ENCODE peak calls at places on chromosomes 6 and 20, in six cellular contexts. One of them, this sample, is unnamed.

GRCh38 chr20:46122071-46122470 is 4.0 kb downstream of the CD40 start:
- DNase-seq in activated CD4-positive, alpha-beta T cell treated with anti-CD3 and anti-CD28 coated beads, Interleukin-2, amount 50 U/mL, for 48 hours: no peak
- DNase-seq in stimulated activated naive CD8-positive, alpha-beta T cell treated with anti-CD3 and anti-CD28 coated beads, Interleukin-15, Interleukin-2, amounts not matched to agents 100 U/mL and 50 U/mL, for 24 hours: no peak
- DNase-seq in activated CD4-positive, CD25-positive, alpha-beta regulatory T cell treated with anti-CD3 and anti-CD28 coated beads, Interleukin-2, amount 50 U/mL, for 16 hours: no peak
- DNase-seq in upper lobe of right lung: no peak
- DNase-seq in endothelial cell: no peak
- DNase-seq in this sample: peak

GRCh38 chr6:65776332-65776731 is 69.3 kb upstream of the EYS start:
- DNase-seq in activated CD4-positive, alpha-beta T cell treated with anti-CD3 and anti-CD28 coated beads, Interleukin-2, amount 50 U/mL, for 48 hours: no peak
- DNase-seq in upper lobe of right lung: no peak
- DNase-seq in endothelial cell: no peak
- DNase-seq in stimulated activated naive CD8-positive, alpha-beta T cell treated with anti-CD3 and anti-CD28 coated beads, Interleukin-15, Interleukin-2, amounts not matched to agents 100 U/mL and 50 U/mL, for 24 hours: no peak
- DNase-seq in activated CD4-positive, CD25-positive, alpha-beta regulatory T cell treated with anti-CD3 and anti-CD28 coated beads, Interleukin-2, amount 50 U/mL, for 16 hours: no peak
- DNase-seq in this sample: no peak

GRCh38 chr6:92945799-92946198 is 473.6 kb downstream of the EPHA7 start:
- DNase-seq in upper lobe of right lung: no peak
- DNase-seq in activated CD4-positive, alpha-beta T cell treated with anti-CD3 and anti-CD28 coated beads, Interleukin-2, amount 50 U/mL, for 48 hours: no peak
- DNase-seq in activated CD4-positive, CD25-positive, alpha-beta regulatory T cell treated with anti-CD3 and anti-CD28 coated beads, Interleukin-2, amount 50 U/mL, for 16 hours: no peak
- DNase-seq in endothelial cell: no peak
- DNase-seq in stimulated activated naive CD8-positive, alpha-beta T cell treated with anti-CD3 and anti-CD28 coated beads, Interleukin-15, Interleukin-2, amounts not matched to agents 100 U/mL and 50 U/mL, for 24 hours: no peak
- DNase-seq in this sample: no peak

GRCh38 chr6:83006270-83006905 is 59.3 kb downstream of the UBE3D start:
- DNase-seq in activated CD4-positive, alpha-beta T cell treated with anti-CD3 and anti-CD28 coated beads, Interleukin-2, amount 50 U/mL, for 48 hours: no peak
- DNase-seq in activated CD4-positive, CD25-positive, alpha-beta regulatory T cell treated with anti-CD3 and anti-CD28 coated beads, Interleukin-2, amount 50 U/mL, for 16 hours: no peak
- DNase-seq in endothelial cell: no peak
- DNase-seq in upper lobe of right lung: no peak
- DNase-seq in stimulated activated naive CD8-positive, alpha-beta T cell treated with anti-CD3 and anti-CD28 coated beads, Interleukin-15, Interleukin-2, amounts not matched to agents 100 U/mL and 50 U/mL, for 24 hours: no peak
- DNase-seq in this sample: no peak

GRCh38 chr6:56527934-56528333 is 114.8 kb downstream of the DST start:
- DNase-seq in stimulated activated naive CD8-positive, alpha-beta T cell treated with anti-CD3 and anti-CD28 coated beads, Interleukin-15, Interleukin-2, amounts not matched to agents 100 U/mL and 50 U/mL, for 24 hours: no peak
- DNase-seq in activated CD4-positive, CD25-positive, alpha-beta regulatory T cell treated with anti-CD3 and anti-CD28 coated beads, Interleukin-2, amount 50 U/mL, for 16 hours: no peak
- DNase-seq in endothelial cell: no peak
- DNase-seq in activated CD4-positive, alpha-beta T cell treated with anti-CD3 and anti-CD28 coated beads, Interleukin-2, amount 50 U/mL, for 48 hours: no peak
- DNase-seq in upper lobe of right lung: no peak
- DNase-seq in this sample: no peak

GRCh38 chr6:99495466-99495865 is 19.8 kb downstream of the USP45 start:
- DNase-seq in upper lobe of right lung: no peak
- DNase-seq in activated CD4-positive, alpha-beta T cell treated with anti-CD3 and anti-CD28 coated beads, Interleukin-2, amount 50 U/mL, for 48 hours: no peak
- DNase-seq in stimulated activated naive CD8-positive, alpha-beta T cell treated with anti-CD3 and anti-CD28 coated beads, Interleukin-15, Interleukin-2, amounts not matched to agents 100 U/mL and 50 U/mL, for 24 hours: no peak
- DNase-seq in activated CD4-positive, CD25-positive, alpha-beta regulatory T cell treated with anti-CD3 and anti-CD28 coated beads, Interleukin-2, amount 50 U/mL, for 16 hours: no peak
- DNase-seq in endothelial cell: no peak
- DNase-seq in this sample: no peak

GRCh38 chr6:106692112-106692822 is 62.9 kb downstream of the QRSL1 start:
- DNase-seq in upper lobe of right lung: no peak
- DNase-seq in stimulated activated naive CD8-positive, alpha-beta T cell treated with anti-CD3 and anti-CD28 coated beads, Interleukin-15, Interleukin-2, amounts not matched to agents 100 U/mL and 50 U/mL, for 24 hours: no peak
- DNase-seq in activated CD4-positive, alpha-beta T cell treated with anti-CD3 and anti-CD28 coated beads, Interleukin-2, amount 50 U/mL, for 48 hours: no peak
- DNase-seq in endothelial cell: no peak
- DNase-seq in activated CD4-positive, CD25-positive, alpha-beta regulatory T cell treated with anti-CD3 and anti-CD28 coated beads, Interleukin-2, amount 50 U/mL, for 16 hours: no peak
- DNase-seq in this sample: no peak

GRCh38 chr6:158039571-158040050 is 57.9 kb downstream of the SYNJ2 start:
- DNase-seq in endothelial cell: no peak
- DNase-seq in activated CD4-positive, alpha-beta T cell treated with anti-CD3 and anti-CD28 coated beads, Interleukin-2, amount 50 U/mL, for 48 hours: no peak
- DNase-seq in activated CD4-positive, CD25-positive, alpha-beta regulatory T cell treated with anti-CD3 and anti-CD28 coated beads, Interleukin-2, amount 50 U/mL, for 16 hours: no peak
- DNase-seq in stimulated activated naive CD8-positive, alpha-beta T cell treated with anti-CD3 and anti-CD28 coated beads, Interleukin-15, Interleukin-2, amounts not matched to agents 100 U/mL and 50 U/mL, for 24 hours: no peak
- DNase-seq in upper lobe of right lung: peak
- DNase-seq in this sample: peak

GRCh38 chr6:138372711-138373463 is 4.8 kb upstream of the SMIM28 start:
- DNase-seq in activated CD4-positive, alpha-beta T cell treated with anti-CD3 and anti-CD28 coated beads, Interleukin-2, amount 50 U/mL, for 48 hours: no peak
- DNase-seq in stimulated activated naive CD8-positive, alpha-beta T cell treated with anti-CD3 and anti-CD28 coated beads, Interleukin-15, Interleukin-2, amounts not matched to agents 100 U/mL and 50 U/mL, for 24 hours: no peak
- DNase-seq in activated CD4-positive, CD25-positive, alpha-beta regulatory T cell treated with anti-CD3 and anti-CD28 coated beads, Interleukin-2, amount 50 U/mL, for 16 hours: no peak
- DNase-seq in endothelial cell: no peak
- DNase-seq in upper lobe of right lung: no peak
- DNase-seq in this sample: no peak

GRCh38 chr20:57928181-57928967 is 218.6 kb upstream of the PMEPA1 start:
- DNase-seq in stimulated activated naive CD8-positive, alpha-beta T cell treated with anti-CD3 and anti-CD28 coated beads, Interleukin-15, Interleukin-2, amounts not matched to agents 100 U/mL and 50 U/mL, for 24 hours: no peak
- DNase-seq in endothelial cell: no peak
- DNase-seq in activated CD4-positive, CD25-positive, alpha-beta regulatory T cell treated with anti-CD3 and anti-CD28 coated beads, Interleukin-2, amount 50 U/mL, for 16 hours: no peak
- DNase-seq in upper lobe of right lung: peak
- DNase-seq in activated CD4-positive, alpha-beta T cell treated with anti-CD3 and anti-CD28 coated beads, Interleukin-2, amount 50 U/mL, for 48 hours: no peak
- DNase-seq in this sample: peak

GRCh38 chr6:11965499-11965898 is 46.6 kb upstream of the HIVEP1 start:
- DNase-seq in activated CD4-positive, alpha-beta T cell treated with anti-CD3 and anti-CD28 coated beads, Interleukin-2, amount 50 U/mL, for 48 hours: no peak
- DNase-seq in upper lobe of right lung: no peak
- DNase-seq in stimulated activated naive CD8-positive, alpha-beta T cell treated with anti-CD3 and anti-CD28 coated beads, Interleukin-15, Interleukin-2, amounts not matched to agents 100 U/mL and 50 U/mL, for 24 hours: no peak
- DNase-seq in activated CD4-positive, CD25-positive, alpha-beta regulatory T cell treated with anti-CD3 and anti-CD28 coated beads, Interleukin-2, amount 50 U/mL, for 16 hours: no peak
- DNase-seq in endothelial cell: no peak
- DNase-seq in this sample: no peak

GRCh38 chr6:103783344-103783743 is 1076.4 kb downstream of the HACE1 start:
- DNase-seq in activated CD4-positive, CD25-positive, alpha-beta regulatory T cell treated with anti-CD3 and anti-CD28 coated beads, Interleukin-2, amount 50 U/mL, for 16 hours: no peak
- DNase-seq in activated CD4-positive, alpha-beta T cell treated with anti-CD3 and anti-CD28 coated beads, Interleukin-2, amount 50 U/mL, for 48 hours: no peak
- DNase-seq in stimulated activated naive CD8-positive, alpha-beta T cell treated with anti-CD3 and anti-CD28 coated beads, Interleukin-15, Interleukin-2, amounts not matched to agents 100 U/mL and 50 U/mL, for 24 hours: no peak
- DNase-seq in upper lobe of right lung: no peak
- DNase-seq in endothelial cell: no peak
- DNase-seq in this sample: no peak

GRCh38 chr20:36311854-36312723 is 6.0 kb downstream of the DLGAP4 start:
- DNase-seq in activated CD4-positive, alpha-beta T cell treated with anti-CD3 and anti-CD28 coated beads, Interleukin-2, amount 50 U/mL, for 48 hours: no peak
- DNase-seq in upper lobe of right lung: peak
- DNase-seq in activated CD4-positive, CD25-positive, alpha-beta regulatory T cell treated with anti-CD3 and anti-CD28 coated beads, Interleukin-2, amount 50 U/mL, for 16 hours: no peak
- DNase-seq in stimulated activated naive CD8-positive, alpha-beta T cell treated with anti-CD3 and anti-CD28 coated beads, Interleukin-15, Interleukin-2, amounts not matched to agents 100 U/mL and 50 U/mL, for 24 hours: no peak
- DNase-seq in endothelial cell: no peak
- DNase-seq in this sample: no peak

GRCh38 chr6:24981385-24981758 is 45.6 kb upstream of the RIPOR2 start:
- DNase-seq in stimulated activated naive CD8-positive, alpha-beta T cell treated with anti-CD3 and anti-CD28 coated beads, Interleukin-15, Interleukin-2, amounts not matched to agents 100 U/mL and 50 U/mL, for 24 hours: no peak
- DNase-seq in endothelial cell: no peak
- DNase-seq in upper lobe of right lung: no peak
- DNase-seq in activated CD4-positive, CD25-positive, alpha-beta regulatory T cell treated with anti-CD3 and anti-CD28 coated beads, Interleukin-2, amount 50 U/mL, for 16 hours: no peak
- DNase-seq in activated CD4-positive, alpha-beta T cell treated with anti-CD3 and anti-CD28 coated beads, Interleukin-2, amount 50 U/mL, for 48 hours: no peak
- DNase-seq in this sample: no peak

GRCh38 chr6:12009904-12010634 is 2.0 kb upstream of the HIVEP1 start:
- DNase-seq in upper lobe of right lung: no peak
- DNase-seq in activated CD4-positive, CD25-positive, alpha-beta regulatory T cell treated with anti-CD3 and anti-CD28 coated beads, Interleukin-2, amount 50 U/mL, for 16 hours: no peak
- DNase-seq in endothelial cell: no peak
- DNase-seq in stimulated activated naive CD8-positive, alpha-beta T cell treated with anti-CD3 and anti-CD28 coated beads, Interleukin-15, Interleukin-2, amounts not matched to agents 100 U/mL and 50 U/mL, for 24 hours: no peak
- DNase-seq in activated CD4-positive, alpha-beta T cell treated with anti-CD3 and anti-CD28 coated beads, Interleukin-2, amount 50 U/mL, for 48 hours: no peak
- DNase-seq in this sample: no peak

GRCh38 chr20:9112541-9113515 is 43.9 kb downstream of the PLCB4 start:
- DNase-seq in upper lobe of right lung: no peak
- DNase-seq in endothelial cell: no peak
- DNase-seq in activated CD4-positive, alpha-beta T cell treated with anti-CD3 and anti-CD28 coated beads, Interleukin-2, amount 50 U/mL, for 48 hours: no peak
- DNase-seq in stimulated activated naive CD8-positive, alpha-beta T cell treated with anti-CD3 and anti-CD28 coated beads, Interleukin-15, Interleukin-2, amounts not matched to agents 100 U/mL and 50 U/mL, for 24 hours: no peak
- DNase-seq in activated CD4-positive, CD25-positive, alpha-beta regulatory T cell treated with anti-CD3 and anti-CD28 coated beads, Interleukin-2, amount 50 U/mL, for 16 hours: no peak
- DNase-seq in this sample: no peak

GRCh38 chr20:59028812-59029211 is 3.3 kb downstream of the ATP5F1E start:
- DNase-seq in activated CD4-positive, alpha-beta T cell treated with anti-CD3 and anti-CD28 coated beads, Interleukin-2, amount 50 U/mL, for 48 hours: no peak
- DNase-seq in activated CD4-positive, CD25-positive, alpha-beta regulatory T cell treated with anti-CD3 and anti-CD28 coated beads, Interleukin-2, amount 50 U/mL, for 16 hours: no peak
- DNase-seq in stimulated activated naive CD8-positive, alpha-beta T cell treated with anti-CD3 and anti-CD28 coated beads, Interleukin-15, Interleukin-2, amounts not matched to agents 100 U/mL and 50 U/mL, for 24 hours: no peak
- DNase-seq in upper lobe of right lung: no peak
- DNase-seq in endothelial cell: no peak
- DNase-seq in this sample: no peak

GRCh38 chr6:149028767-149029405 is 282.1 kb downstream of the UST start:
- DNase-seq in endothelial cell: peak
- DNase-seq in activated CD4-positive, alpha-beta T cell treated with anti-CD3 and anti-CD28 coated beads, Interleukin-2, amount 50 U/mL, for 48 hours: peak
- DNase-seq in stimulated activated naive CD8-positive, alpha-beta T cell treated with anti-CD3 and anti-CD28 coated beads, Interleukin-15, Interleukin-2, amounts not matched to agents 100 U/mL and 50 U/mL, for 24 hours: peak
- DNase-seq in activated CD4-positive, CD25-positive, alpha-beta regulatory T cell treated with anti-CD3 and anti-CD28 coated beads, Interleukin-2, amount 50 U/mL, for 16 hours: peak
- DNase-seq in upper lobe of right lung: no peak
- DNase-seq in this sample: no peak

GRCh38 chr20:39019805-39020325 is 57.7 kb downstream of the DHX35 start:
- DNase-seq in endothelial cell: no peak
- DNase-seq in upper lobe of right lung: no peak
- DNase-seq in activated CD4-positive, CD25-positive, alpha-beta regulatory T cell treated with anti-CD3 and anti-CD28 coated beads, Interleukin-2, amount 50 U/mL, for 16 hours: no peak
- DNase-seq in activated CD4-positive, alpha-beta T cell treated with anti-CD3 and anti-CD28 coated beads, Interleukin-2, amount 50 U/mL, for 48 hours: peak
- DNase-seq in stimulated activated naive CD8-positive, alpha-beta T cell treated with anti-CD3 and anti-CD28 coated beads, Interleukin-15, Interleukin-2, amounts not matched to agents 100 U/mL and 50 U/mL, for 24 hours: peak
- DNase-seq in this sample: no peak

GRCh38 chr6:166781331-166781730 is 154.3 kb upstream of the RPS6KA2 start:
- DNase-seq in upper lobe of right lung: no peak
- DNase-seq in activated CD4-positive, CD25-positive, alpha-beta regulatory T cell treated with anti-CD3 and anti-CD28 coated beads, Interleukin-2, amount 50 U/mL, for 16 hours: no peak
- DNase-seq in endothelial cell: peak
- DNase-seq in stimulated activated naive CD8-positive, alpha-beta T cell treated with anti-CD3 and anti-CD28 coated beads, Interleukin-15, Interleukin-2, amounts not matched to agents 100 U/mL and 50 U/mL, for 24 hours: no peak
- DNase-seq in activated CD4-positive, alpha-beta T cell treated with anti-CD3 and anti-CD28 coated beads, Interleukin-2, amount 50 U/mL, for 48 hours: no peak
- DNase-seq in this sample: peak

GRCh38 chr20:53570446-53571276 is 23.0 kb downstream of the ZNF217 start:
- DNase-seq in upper lobe of right lung: no peak
- DNase-seq in activated CD4-positive, alpha-beta T cell treated with anti-CD3 and anti-CD28 coated beads, Interleukin-2, amount 50 U/mL, for 48 hours: no peak
- DNase-seq in endothelial cell: no peak
- DNase-seq in activated CD4-positive, CD25-positive, alpha-beta regulatory T cell treated with anti-CD3 and anti-CD28 coated beads, Interleukin-2, amount 50 U/mL, for 16 hours: no peak
- DNase-seq in stimulated activated naive CD8-positive, alpha-beta T cell treated with anti-CD3 and anti-CD28 coated beads, Interleukin-15, Interleukin-2, amounts not matched to agents 100 U/mL and 50 U/mL, for 24 hours: no peak
- DNase-seq in this sample: no peak

GRCh38 chr6:110529355-110529754 is 52.9 kb upstream of the SLC22A16 start:
- DNase-seq in activated CD4-positive, alpha-beta T cell treated with anti-CD3 and anti-CD28 coated beads, Interleukin-2, amount 50 U/mL, for 48 hours: no peak
- DNase-seq in stimulated activated naive CD8-positive, alpha-beta T cell treated with anti-CD3 and anti-CD28 coated beads, Interleukin-15, Interleukin-2, amounts not matched to agents 100 U/mL and 50 U/mL, for 24 hours: no peak
- DNase-seq in activated CD4-positive, CD25-positive, alpha-beta regulatory T cell treated with anti-CD3 and anti-CD28 coated beads, Interleukin-2, amount 50 U/mL, for 16 hours: no peak
- DNase-seq in upper lobe of right lung: no peak
- DNase-seq in endothelial cell: no peak
- DNase-seq in this sample: no peak

GRCh38 chr6:53313784-53314382 is 34.9 kb downstream of the ELOVL5 start:
- DNase-seq in activated CD4-positive, alpha-beta T cell treated with anti-CD3 and anti-CD28 coated beads, Interleukin-2, amount 50 U/mL, for 48 hours: no peak
- DNase-seq in stimulated activated naive CD8-positive, alpha-beta T cell treated with anti-CD3 and anti-CD28 coated beads, Interleukin-15, Interleukin-2, amounts not matched to agents 100 U/mL and 50 U/mL, for 24 hours: no peak
- DNase-seq in activated CD4-positive, CD25-positive, alpha-beta regulatory T cell treated with anti-CD3 and anti-CD28 coated beads, Interleukin-2, amount 50 U/mL, for 16 hours: no peak
- DNase-seq in endothelial cell: no peak
- DNase-seq in upper lobe of right lung: no peak
- DNase-seq in this sample: no peak

GRCh38 chr20:57416296-57417022 is 25.3 kb downstream of the RBM38 start:
- DNase-seq in stimulated activated naive CD8-positive, alpha-beta T cell treated with anti-CD3 and anti-CD28 coated beads, Interleukin-15, Interleukin-2, amounts not matched to agents 100 U/mL and 50 U/mL, for 24 hours: no peak
- DNase-seq in activated CD4-positive, alpha-beta T cell treated with anti-CD3 and anti-CD28 coated beads, Interleukin-2, amount 50 U/mL, for 48 hours: no peak
- DNase-seq in endothelial cell: no peak
- DNase-seq in upper lobe of right lung: no peak
- DNase-seq in activated CD4-positive, CD25-positive, alpha-beta regulatory T cell treated with anti-CD3 and anti-CD28 coated beads, Interleukin-2, amount 50 U/mL, for 16 hours: no peak
- DNase-seq in this sample: no peak

GRCh38 chr6:38146658-38147027 is 327.1 kb downstream of the ZFAND3 start:
- DNase-seq in stimulated activated naive CD8-positive, alpha-beta T cell treated with anti-CD3 and anti-CD28 coated beads, Interleukin-15, Interleukin-2, amounts not matched to agents 100 U/mL and 50 U/mL, for 24 hours: no peak
- DNase-seq in endothelial cell: no peak
- DNase-seq in activated CD4-positive, alpha-beta T cell treated with anti-CD3 and anti-CD28 coated beads, Interleukin-2, amount 50 U/mL, for 48 hours: no peak
- DNase-seq in upper lobe of right lung: no peak
- DNase-seq in activated CD4-positive, CD25-positive, alpha-beta regulatory T cell treated with anti-CD3 and anti-CD28 coated beads, Interleukin-2, amount 50 U/mL, for 16 hours: no peak
- DNase-seq in this sample: no peak

This sample was measured in posterior vena cava.